ENCODE peak calls at places on chromosomes 12 and 14, in six cellular contexts. L is smooth muscle cell of the brain vasculature, C is heart left ventricle, H is neural progenitor cell, U is Caco-2, K is left colon. O is an unnamed sample.

GRCh38 chr14:76395161-76395560 is 19.2 kb downstream of the ESRRB start:
- DNase-seq in L (no peak), C (no peak), H (no peak), U (no peak), K (no peak), O (no peak)

GRCh38 chr14:87049886-87050820 is 942.8 kb downstream of the GALC start:
- DNase-seq in L (no peak), C (no peak), H (peak; percentile 46), U (peak; percentile 74), K (no peak), O (no peak)

GRCh38 chr14:72332054-72332453 is 399.8 kb downstream of the RGS6 start:
- DNase-seq in L (no peak), C (peak; percentile 39), H (no peak), U (no peak), K (no peak), O (no peak)

GRCh38 chr12:108565976-108566375 is 3.6 kb downstream of the ISCU start:
- DNase-seq in L (no peak), C (peak; percentile 86), H (no peak), U (no peak), K (peak; percentile 82), O (peak; percentile 34)

GRCh38 chr12:57434517-57435223 is at the start of gene INHBC:
- DNase-seq in L (no peak), C (no peak), H (no peak), U (no peak), K (no peak), O (no peak)

GRCh38 chr12:11894890-11895289 is 175.8 kb upstream of the BCL2L14 start:
- DNase-seq in L (no peak), C (no peak), H (peak; percentile 44), U (no peak), K (no peak), O (no peak)

GRCh38 chr12:88544991-88545684 is 35.1 kb downstream of the KITLG start:
- DNase-seq in L (no peak), C (no peak), H (no peak), U (no peak), K (no peak), O (no peak)

GRCh38 chr12:51171884-51172514 is 936 bp downstream of the TFCP2 start:
- DNase-seq in L (no peak), C (no peak), H (peak; percentile 55), U (peak; percentile 52), K (no peak), O (peak; percentile 11)

GRCh38 chr12:32419520-32419960 is 20.2 kb downstream of the FGD4 start:
- DNase-seq in L (no peak), C (no peak), H (no peak), U (no peak), K (no peak), O (no peak)

GRCh38 chr12:109385339-109386078 is 37.8 kb downstream of the MYO1H start:
- DNase-seq in L (peak; percentile 10), C (no peak), H (peak; percentile 48), U (peak; percentile 47), K (no peak), O (no peak)

GRCh38 chr14:37890095-37890494 is 294.7 kb downstream of the TTC6 start:
- DNase-seq in L (no peak), C (no peak), H (no peak), U (no peak), K (no peak), O (no peak)

GRCh38 chr14:52351561-52352491 is 37.7 kb downstream of the PTGER2 start:
- DNase-seq in L (no peak), C (no peak), H (no peak), U (no peak), K (no peak), O (no peak)

GRCh38 chr12:103128862-103129501 is 171.5 kb downstream of the ASCL1 start:
- DNase-seq in L (no peak), C (no peak), H (no peak), U (no peak), K (no peak), O (no peak)

GRCh38 chr14:37994846-37995372 is 212.8 kb upstream of the SSTR1 start:
- DNase-seq in L (no peak), C (no peak), H (no peak), U (no peak), K (no peak), O (no peak)

GRCh38 chr14:94775875-94776217 is 5.9 kb upstream of the GSC start:
- DNase-seq in L (no peak), C (no peak), H (no peak), U (no peak), K (no peak), O (no peak)

GRCh38 chr14:64943981-64944520 is 1.5 kb upstream of the GPX2 start:
- DNase-seq in L (no peak), C (no peak), H (no peak), U (no peak), K (no peak), O (no peak)

GRCh38 chr12:24113701-24114100 is 164.2 kb upstream of the SOX5 start:
- DNase-seq in L (no peak), C (no peak), H (peak; percentile 11), U (no peak), K (no peak), O (no peak)

GRCh38 chr12:53499261-53500118 is at the start of gene MAP3K12:
- DNase-seq in L (no peak), C (peak; percentile 78), H (peak; percentile 89), U (peak; percentile 58), K (peak; percentile 68), O (no peak)

GRCh38 chr14:69657961-69658360 is 46.6 kb downstream of the SUSD6 start:
- DNase-seq in L (no peak), C (peak; percentile 38), H (no peak), U (peak; percentile 74), K (peak; percentile 78), O (no peak)

GRCh38 chr14:62604524-62604923 is 440.7 kb downstream of the KCNH5 start:
- DNase-seq in L (no peak), C (no peak), H (no peak), U (no peak), K (no peak), O (no peak)

GRCh38 chr14:92328664-92329255 is 5.8 kb downstream of the SLC24A4 start:
- DNase-seq in L (no peak), C (no peak), H (no peak), U (no peak), K (no peak), O (no peak)

GRCh38 chr12:45518516-45519235 is 210.8 kb upstream of the ARID2 start:
- DNase-seq in L (no peak), C (no peak), H (no peak), U (no peak), K (no peak), O (no peak)

GRCh38 chr12:89951050-89951693 is 242.5 kb upstream of the ATP2B1 start:
- DNase-seq in L (no peak), C (no peak), H (no peak), U (peak; percentile 46), K (peak; percentile 69), O (no peak)

GRCh38 chr14:58749066-58749669 is 111.4 kb downstream of the DACT1 start:
- DNase-seq in L (peak; percentile 46), C (no peak), H (no peak), U (no peak), K (peak; percentile 62), O (no peak)

GRCh38 chr12:94150483-94151225 is 2.3 kb downstream of the PLXNC1 start:
- DNase-seq in L (no peak), C (no peak), H (peak; percentile 60), U (peak; percentile 47), K (peak; percentile 38), O (no peak)

GRCh38 chr12:121241203-121241970 is 31.5 kb downstream of the P2RX4 start:
- DNase-seq in L (no peak), C (no peak), H (no peak), U (no peak), K (no peak), O (no peak)

GRCh38 chr14:101202627-101203404 is 299.3 kb upstream of the RTL1 start:
- DNase-seq in L (no peak), C (no peak), H (no peak), U (no peak), K (no peak), O (no peak)

GRCh38 chr14:23551266-23552028 is at the start of gene ZFHX2:
- DNase-seq in L (no peak), C (peak; percentile 87), H (peak; percentile 96), U (peak; percentile 87), K (peak; percentile 85), O (no peak)

GRCh38 chr14:75295061-75295461 is 16.4 kb downstream of the FOS start:
- DNase-seq in L (no peak), C (peak; percentile 67), H (peak; percentile 74), U (peak; percentile 74), K (peak; percentile 81), O (no peak)

GRCh38 chr14:77059276-77059934 is 30.9 kb upstream of the IRF2BPL start:
- DNase-seq in L (no peak), C (no peak), H (peak; percentile 34), U (no peak), K (no peak), O (no peak)

GRCh38 chr14:94367347-94367746 is 21.1 kb downstream of the SERPINA1 start:
- DNase-seq in L (no peak), C (no peak), H (no peak), U (no peak), K (no peak), O (no peak)

GRCh38 chr12:57836442-57837375 is 9.8 kb downstream of the CTDSP2 start:
- DNase-seq in L (peak; percentile 68), C (peak; percentile 90), H (peak; percentile 68), U (no peak), K (peak; percentile 80), O (no peak)

GRCh38 chr14:61573748-61574513 is 121.4 kb upstream of the HIF1A start:
- DNase-seq in L (no peak), C (no peak), H (no peak), U (no peak), K (no peak), O (no peak)

O was measured in brain pericyte.